ENCODE peak calls at places on chromosomes 2 and 18, in six cellular contexts. W, M, B, E, U and A are unnamed samples.

GRCh38 chr2:234363647-234364294 is 133.1 kb downstream of the ARL4C start:
- DNase-seq in W (no peak), E (no peak), B (no peak), M (no peak), U (no peak), A (no peak)

GRCh38 chr2:164840930-164841718 is 499 bp downstream of the COBLL1 start:
- DNase-seq in B (peak; percentile 84), U (peak; percentile 77), M (peak; percentile 85), E (peak; percentile 30), W (peak; percentile 72), A (no peak)

GRCh38 chr2:99153921-99154604 is 679 bp downstream of the TSGA10 start:
- DNase-seq in U (peak; percentile 33), B (peak; percentile 18), W (peak; percentile 7), E (no peak), M (peak; percentile 4), A (no peak)

GRCh38 chr2:224025874-224026273 is 13.2 kb downstream of the SERPINE2 start:
- DNase-seq in W (no peak), E (no peak), B (no peak), U (no peak), M (peak; percentile 64), A (no peak)

GRCh38 chr2:72326759-72327158 is 179.1 kb upstream of the CYP26B1 start:
- DNase-seq in B (no peak), U (peak; percentile 33), W (peak; percentile 44), E (no peak), M (no peak), A (no peak)

GRCh38 chr2:74576830-74577229 is 22.3 kb downstream of the DOK1 start:
- DNase-seq in B (peak; percentile 86), W (peak; percentile 88), E (peak; percentile 66), M (no peak), U (peak; percentile 95), A (no peak)

GRCh38 chr2:196987298-196987653 is 60.8 kb upstream of the PGAP1 start:
- DNase-seq in M (no peak), W (peak; percentile 43), E (peak; percentile 73), B (peak; percentile 58), U (no peak), A (no peak)

GRCh38 chr18:36578871-36579270 is 249.9 kb downstream of the TPGS2 start:
- DNase-seq in M (no peak), U (peak; percentile 51), B (peak; percentile 71), E (peak; percentile 59), W (peak; percentile 48), A (no peak)

GRCh38 chr2:128155970-128156369 is 65.0 kb downstream of the UGGT1 start:
- DNase-seq in U (no peak), B (no peak), M (no peak), W (no peak), E (no peak), A (no peak)

GRCh38 chr2:109447251-109447661 is 166.5 kb downstream of the SEPTIN10 start:
- DNase-seq in U (peak; percentile 82), B (peak; percentile 93), M (no peak), E (peak; percentile 86), W (peak; percentile 29), A (peak; percentile 88)

GRCh38 chr2:150127995-150128394 is 359.5 kb downstream of the RND3 start:
- DNase-seq in M (no peak), U (peak; percentile 83), B (peak; percentile 33), W (peak; percentile 62), E (no peak), A (no peak)

GRCh38 chr2:108967757-108968156 is 21.3 kb downstream of the EDAR start:
- DNase-seq in U (no peak), B (no peak), E (no peak), M (no peak), W (no peak), A (no peak)

GRCh38 chr2:106108351-106108750 is 85.8 kb downstream of the UXS1 start:
- DNase-seq in E (peak; percentile 54), U (peak; percentile 21), B (peak; percentile 28), M (no peak), W (peak; percentile 68), A (no peak)

DNA sequence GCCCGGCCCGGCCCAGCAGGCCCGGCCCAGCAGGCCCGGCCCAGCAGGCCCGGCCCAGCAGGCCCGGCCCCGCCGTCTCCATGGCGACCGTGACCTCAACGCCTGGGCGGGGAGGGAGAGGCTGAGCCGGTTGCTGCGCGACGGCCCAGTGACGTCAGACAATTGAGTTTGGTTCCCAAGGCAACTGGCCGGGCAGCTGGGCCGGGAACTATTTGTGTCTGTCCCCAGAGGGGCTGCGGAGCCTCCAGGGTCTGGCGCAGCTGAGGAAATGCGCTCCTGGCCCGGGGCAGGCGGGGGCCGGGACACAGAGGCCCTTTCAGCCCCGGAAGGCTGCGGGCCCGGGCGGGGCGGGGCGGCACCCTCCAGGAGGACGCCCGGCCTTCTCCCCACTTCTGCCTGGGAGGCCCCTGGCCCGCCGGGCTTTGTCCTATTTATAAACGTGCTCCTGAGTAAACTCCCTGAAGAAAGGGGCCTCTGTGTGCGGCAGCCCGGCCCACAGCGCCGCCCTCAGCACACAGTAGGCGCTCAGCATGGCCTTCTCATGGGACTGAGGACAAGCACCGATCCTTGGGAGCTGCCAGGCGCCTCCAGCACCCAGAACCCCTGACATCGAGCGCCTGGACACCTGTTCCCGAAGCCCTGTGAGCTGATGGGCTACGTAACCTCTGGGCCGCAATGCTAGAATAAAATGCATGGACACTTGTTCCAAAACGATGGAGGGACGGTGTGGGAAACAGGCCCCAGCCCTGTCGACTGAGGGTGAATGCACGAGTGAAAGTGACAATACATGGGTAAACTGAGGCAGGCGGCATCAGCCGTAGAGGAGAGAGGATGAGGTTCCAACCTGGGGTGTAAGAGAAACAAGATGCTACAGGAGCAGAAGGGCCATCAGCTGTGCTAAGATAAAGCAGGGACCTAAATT is 12.3 kb downstream of the TEX44 start:
- DNase-seq in W (peak; percentile 99), E (peak; percentile 98), B (peak; percentile 100), U (peak; percentile 100), M (peak; percentile 100), A (peak; percentile 95)
- H3K4me3 ChIP-seq in W (peak overlapping the region; percentile 14), E (peak overlapping the region; percentile 55), B (peak overlapping the region; percentile 80), U (peak overlapping the region; percentile 66), M (peak overlapping the region; percentile 63), A (peak overlapping the region; percentile 46)

GRCh38 chr18:11147371-11147860 is 2.0 kb downstream of the PIEZO2 start:
- DNase-seq in M (peak; percentile 68), U (no peak), B (no peak), W (peak; percentile 51), E (peak; percentile 21), A (no peak)
- H3K4me3 ChIP-seq in M (peak overlapping the region; percentile 65), U (peak overlapping the region; percentile 67), B (no peak overlapping the region), W (no peak overlapping the region), E (peak overlapping the region; percentile 46), A (peak overlapping the region; percentile 3)

GRCh38 chr2:119311831-119312230 is 54.8 kb downstream of the C2orf76 start:
- DNase-seq in E (no peak), U (no peak), B (no peak), W (no peak), M (no peak), A (no peak)
- H3K4me3 ChIP-seq in E (no peak overlapping the region), U (no peak overlapping the region), B (no peak overlapping the region), W (no peak overlapping the region), M (no peak overlapping the region), A (no peak overlapping the region)

GRCh38 chr18:73458186-73458964 is 590.6 kb upstream of the NETO1 start:
- DNase-seq in E (no peak), W (no peak), B (no peak), U (peak; percentile 38), M (no peak), A (no peak)

GRCh38 chr18:73462092-73462491 is 594.3 kb upstream of the NETO1 start:
- DNase-seq in E (peak; percentile 84), W (peak; percentile 57), U (peak; percentile 76), M (no peak), B (peak; percentile 42), A (peak; percentile 37)

GRCh38 chr18:73461038-73461779 is 593.4 kb upstream of the NETO1 start:
- DNase-seq in M (peak; percentile 5), W (no peak), E (no peak), U (no peak), B (no peak), A (peak; percentile 26)

GRCh38 chr18:73456643-73457042 is 588.9 kb upstream of the NETO1 start:
- DNase-seq in B (no peak), E (no peak), W (no peak), M (no peak), U (no peak), A (no peak)

GRCh38 chr18:73461780-73462059 is 593.9 kb upstream of the NETO1 start:
- DNase-seq in W (peak; percentile 3), E (peak; percentile 7), U (peak; percentile 28), B (no peak), M (no peak), A (peak; percentile 9)
- H3K4me3 ChIP-seq in W (no peak overlapping the region), E (no peak overlapping the region), U (no peak overlapping the region), B (no peak overlapping the region), M (no peak overlapping the region), A (no peak overlapping the region)

GRCh38 chr2:1658394-1659151 is 85.7 kb downstream of the PXDN start:
- DNase-seq in U (no peak), E (no peak), M (no peak), W (no peak), B (no peak), A (no peak)

GRCh38 chr2:1654696-1655374 is 89.5 kb downstream of the PXDN start:
- DNase-seq in U (peak; percentile 62), M (no peak), B (no peak), W (peak; percentile 46), E (no peak), A (no peak)

GRCh38 chr2:1655461-1655860 is 88.9 kb downstream of the PXDN start:
- DNase-seq in U (no peak), E (no peak), B (no peak), W (no peak), M (no peak), A (no peak)

GRCh38 chr2:1656326-1656960 is 87.9 kb downstream of the PXDN start:
- DNase-seq in E (no peak), W (no peak), B (no peak), M (peak; percentile 40), U (no peak), A (no peak)

DNA sequence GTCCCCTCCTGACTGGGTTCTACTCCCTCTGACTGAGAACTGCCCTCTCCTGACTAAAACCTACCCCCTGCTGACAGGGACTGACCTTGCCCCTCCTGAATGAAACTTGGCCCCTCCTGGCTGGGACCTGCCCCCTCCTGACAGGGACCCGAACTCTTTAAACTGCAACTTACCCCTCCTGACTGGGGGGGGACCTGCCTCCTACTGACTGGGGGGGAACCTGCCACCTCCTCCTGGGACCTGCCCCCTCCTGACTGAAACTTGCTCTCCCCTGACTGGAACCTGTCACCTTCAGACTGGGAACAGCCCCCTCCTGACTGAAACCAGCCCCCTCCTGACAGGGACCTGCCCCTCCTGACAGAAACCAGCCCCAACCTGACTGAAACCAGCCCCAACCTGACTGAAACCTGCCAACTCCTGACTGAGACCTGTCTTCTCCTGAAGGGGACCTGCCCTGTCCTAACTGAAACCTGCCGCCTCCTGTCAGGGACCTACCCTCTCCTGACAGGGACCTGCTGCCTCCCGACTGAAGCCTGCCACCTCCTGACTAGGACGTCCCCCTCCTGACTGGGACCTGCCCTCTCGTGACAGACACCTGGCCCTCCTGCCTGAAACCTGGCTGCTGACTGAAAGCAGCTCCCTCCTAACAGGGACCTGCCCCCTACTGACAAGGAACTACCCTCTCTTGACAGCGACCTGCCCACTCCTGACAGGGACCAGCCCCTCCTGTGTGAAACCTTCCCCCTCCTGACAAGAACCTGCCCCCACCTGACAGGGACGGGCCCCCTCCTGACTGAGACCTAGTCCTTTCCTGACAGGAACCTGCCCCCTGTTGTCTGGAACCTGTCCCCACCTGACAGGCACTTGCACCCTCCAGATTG is 87.1 kb downstream of the PXDN start:
- DNase-seq in W (no peak), U (no peak), M (peak; percentile 40), E (no peak), B (no peak), A (no peak)
- H3K4me3 ChIP-seq in W (no peak overlapping the region), U (no peak overlapping the region), M (no peak overlapping the region), E (no peak overlapping the region), B (no peak overlapping the region), A (no peak overlapping the region)